ENCODE peak calls at places on chromosomes 2 and 18, in nine cellular contexts. I is GM23338; A is foreskin fibroblast; F is brain microvascular endothelial cell; S is choroid plexus epithelial cell; X is CD8-positive, alpha-beta T cell; D is MM.1S; Q is uterus; G is neural crest cell. H is an unnamed sample.

GRCh38 chr2:112588611-112589045 is 4.2 kb downstream of the CHCHD5 start:
- DNase-seq in I (no peak), G (no peak), Q (no peak), D (no peak), A (no peak), X (no peak), S (peak; percentile 60), F (no peak), H (no peak)

GRCh38 chr2:621303-622099 is 55.7 kb downstream of the TMEM18 start:
- DNase-seq in A (no peak), F (no peak), D (no peak), Q (no peak), S (no peak), X (no peak), I (no peak), G (no peak), H (no peak)

GRCh38 chr2:216115224-216115582 is 6.1 kb downstream of the XRCC5 start:
- DNase-seq in Q (no peak), X (no peak), G (peak; percentile 22), S (no peak), A (no peak), D (no peak), F (no peak), I (peak; percentile 16), H (no peak)

GRCh38 chr2:70081221-70081620 is 6.1 kb upstream of the PCBP1 start:
- DNase-seq in A (no peak), Q (no peak), I (no peak), G (no peak), X (no peak), S (no peak), D (no peak), F (no peak), H (no peak)

GRCh38 chr2:46034535-46034934 is 262.7 kb upstream of the EPAS1 start:
- DNase-seq in D (no peak), A (no peak), G (no peak), I (no peak), S (peak; percentile 31), Q (no peak), F (peak; percentile 40), X (no peak), H (no peak)

GRCh38 chr2:98586466-98587140 is 21.7 kb downstream of the COA5 start:
- DNase-seq in I (peak; percentile 24), F (no peak), Q (no peak), S (no peak), G (no peak), D (no peak), A (no peak), X (no peak), H (peak; percentile 3)

GRCh38 chr2:1974391-1974790 is 230.1 kb upstream of the PXDN start:
- DNase-seq in G (no peak), S (peak; percentile 100), A (no peak), I (no peak), X (no peak), Q (no peak), F (peak; percentile 99), D (no peak), H (no peak)

GRCh38 chr2:145710303-145710702 is 1190.4 kb upstream of the ZEB2 start:
- DNase-seq in I (no peak), A (no peak), Q (no peak), F (no peak), X (no peak), S (no peak), G (no peak), D (no peak), H (no peak)

GRCh38 chr2:112001942-112002341 is 53.1 kb upstream of the TMEM87B start:
- DNase-seq in F (no peak), X (no peak), Q (no peak), G (no peak), S (no peak), A (no peak), D (no peak), I (no peak), H (no peak)

GRCh38 chr2:180507028-180507427 is 473.4 kb upstream of the UBE2E3 start:
- DNase-seq in S (peak; percentile 36), X (no peak), D (no peak), G (no peak), A (peak; percentile 60), I (no peak), F (peak; percentile 17), Q (no peak), H (no peak)

GRCh38 chr2:212898011-212898410 is 253.4 kb downstream of the IKZF2 start:
- DNase-seq in S (no peak), D (no peak), F (no peak), Q (no peak), I (no peak), G (no peak), A (no peak), X (no peak), H (no peak)

GRCh38 chr18:36158261-36158867 is 28.7 kb downstream of the ELP2 start:
- DNase-seq in I (no peak), F (peak; percentile 69), Q (no peak), S (peak; percentile 86), X (no peak), A (peak; percentile 81), D (no peak), G (no peak), H (no peak)

GRCh38 chr2:46161329-46161728 is 135.9 kb upstream of the EPAS1 start:
- DNase-seq in D (no peak), G (no peak), Q (no peak), F (no peak), X (no peak), I (no peak), A (no peak), S (no peak), H (no peak)

DNA sequence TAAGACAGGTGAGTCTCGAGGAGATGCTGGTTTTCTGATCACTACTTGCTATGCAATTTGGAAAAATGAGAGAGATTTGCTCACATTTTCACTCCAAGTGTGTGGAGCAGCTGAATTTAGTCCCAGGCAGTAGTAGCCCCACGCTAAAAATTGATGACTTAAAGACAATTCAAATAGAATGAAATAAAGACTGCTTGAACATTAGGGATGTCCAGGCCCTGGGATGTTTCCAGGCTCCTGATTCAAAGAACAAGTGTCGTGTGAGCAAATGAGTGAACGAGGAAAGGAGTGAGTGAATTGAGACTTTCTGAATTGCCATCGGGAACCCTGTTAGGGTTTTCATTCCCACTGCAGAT is 37.3 kb upstream of the MRPL19 start:
- DNase-seq in A (no peak), Q (no peak), G (no peak), S (no peak), F (no peak), D (no peak), X (no peak), I (no peak), H (no peak)
- TF ChIP-seq CTCF in A (no peak), Q (no peak), G (peak; percentile 31), S (no peak), F (no peak), D (no peak), X (peak; percentile 11), I (no peak), H (no peak)

DNA sequence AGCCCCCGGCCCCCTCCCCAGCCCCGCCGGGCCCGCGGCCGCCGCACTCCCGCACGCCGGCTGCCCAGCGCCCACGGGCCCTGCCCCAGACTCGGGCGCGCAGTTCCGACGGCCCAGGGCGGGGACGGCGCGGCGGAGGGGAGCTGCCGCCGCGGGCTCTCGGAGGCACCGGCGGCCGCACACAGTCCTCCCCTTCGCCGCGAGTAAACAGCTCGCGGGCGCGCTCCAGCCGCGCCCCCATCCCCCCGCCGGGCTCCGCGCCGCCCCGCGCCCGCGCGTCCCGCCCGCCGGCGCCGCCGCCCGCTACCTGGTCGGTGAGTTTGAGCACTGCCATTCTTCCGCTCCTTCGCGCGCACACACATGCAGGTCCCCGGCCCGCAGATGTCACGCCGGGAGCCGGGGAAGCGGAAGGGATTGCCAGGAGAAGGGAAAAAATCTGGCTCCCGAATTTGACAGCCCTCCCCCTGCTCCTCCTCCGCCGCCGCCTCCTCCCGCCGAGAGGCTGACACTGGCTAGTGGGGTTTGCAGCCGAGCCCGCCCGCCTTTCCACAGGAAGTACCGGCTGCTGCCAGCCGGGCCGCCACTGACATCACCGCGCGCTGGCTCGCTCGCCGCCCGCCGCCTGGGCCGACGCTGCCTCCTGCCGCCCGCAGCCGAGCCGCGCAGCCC is at the start of gene ANKRD44:
- DNase-seq in Q (peak; percentile 88), G (peak; percentile 76), I (peak; percentile 83), S (peak; percentile 79), F (peak; percentile 71), X (peak; percentile 81), A (peak; percentile 94), D (peak; percentile 91), H (peak; percentile 90)
- TF ChIP-seq CTCF in Q (peak; percentile 89), G (peak; percentile 49), I (peak; percentile 46), S (peak; percentile 1), F (peak; percentile 3), X (no peak), A (no peak), D (no peak), H (peak; percentile 82)

DNA sequence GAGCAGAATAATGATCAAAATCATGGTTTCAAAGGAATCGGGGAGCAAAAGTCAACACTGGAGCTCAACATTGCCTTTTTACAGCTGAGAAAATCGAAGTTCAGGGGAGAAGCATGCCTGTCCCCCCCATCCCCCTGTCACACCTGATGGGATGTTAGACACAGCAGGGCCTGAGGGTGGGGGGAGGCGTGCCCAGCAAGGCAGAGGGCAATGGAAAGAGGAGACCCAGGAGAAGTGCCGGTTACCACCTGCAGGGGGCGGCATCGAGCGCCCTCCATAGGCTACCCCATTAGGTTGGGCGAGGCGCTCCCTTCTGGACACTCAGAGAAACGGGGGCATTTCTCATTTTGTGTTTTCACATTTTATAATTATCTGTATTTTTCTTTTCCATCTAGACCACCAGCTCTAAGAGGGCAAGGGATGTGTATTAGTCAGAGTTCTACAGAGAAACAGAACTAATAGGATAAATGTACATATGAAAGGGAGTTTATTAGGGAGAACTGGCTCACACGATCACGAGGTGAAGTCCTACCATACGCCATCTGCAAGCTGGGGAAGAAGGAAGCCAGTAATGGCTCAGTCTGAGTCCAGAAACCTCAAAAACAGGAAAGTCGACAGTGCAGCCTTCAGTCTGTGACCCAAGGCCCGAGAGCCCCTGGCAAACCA is 271.3 kb downstream of the LRATD1 start:
- DNase-seq in F (no peak), Q (no peak), X (peak; percentile 3), G (peak; percentile 25), D (peak; percentile 47), I (peak; percentile 91), S (no peak), A (no peak), H (peak; percentile 82)
- TF ChIP-seq CTCF in F (peak; percentile 46), Q (no peak), X (peak; percentile 57), G (peak; percentile 73), D (peak; percentile 84), I (peak; percentile 100), S (peak; percentile 22), A (peak; percentile 11), H (peak; percentile 91)

DNA sequence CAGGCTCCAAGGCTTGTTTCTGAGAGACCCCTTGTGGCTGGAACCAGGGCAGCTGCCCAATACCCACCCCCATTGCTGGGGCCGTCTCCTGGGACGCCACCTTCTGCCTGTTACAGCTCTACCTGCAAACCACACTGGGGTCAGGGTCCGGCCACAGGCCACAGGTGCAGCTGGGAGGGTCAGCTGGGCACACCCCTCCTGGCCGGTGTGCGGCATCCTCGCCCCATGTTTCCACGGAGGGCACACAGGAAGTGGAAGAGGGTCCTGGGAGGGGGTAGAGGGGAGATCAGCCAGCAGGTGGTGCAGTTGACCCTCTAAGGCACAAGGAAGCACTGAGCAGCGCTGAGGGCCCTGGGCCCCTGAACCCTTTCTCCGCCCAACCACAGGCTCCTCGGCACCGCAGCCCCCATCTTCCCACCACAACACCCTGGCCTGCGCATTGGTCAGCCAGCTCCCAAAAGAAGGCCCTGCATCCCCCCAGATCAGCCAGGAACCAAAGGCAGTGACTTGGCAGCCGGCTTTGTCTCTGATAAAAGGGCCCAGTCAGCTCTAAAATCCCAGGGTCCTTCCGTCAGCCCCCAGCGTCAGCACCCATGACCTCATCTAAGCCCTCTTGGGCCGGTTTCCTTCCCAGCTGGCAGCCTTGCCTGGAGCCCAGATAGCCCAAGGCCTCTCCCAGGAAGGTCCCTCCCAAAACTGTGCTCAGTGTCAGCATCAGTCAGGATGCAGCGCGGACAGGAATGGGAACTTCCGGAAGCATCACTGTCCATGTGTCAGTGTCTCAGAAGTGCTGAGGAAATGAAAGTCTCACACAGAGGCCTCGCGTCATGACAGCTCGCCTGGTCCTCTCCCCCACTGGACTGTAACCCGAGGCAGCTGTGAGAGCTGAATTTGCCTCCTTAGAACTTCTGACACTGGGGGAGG is 1.7 kb downstream of the ERFE start:
- DNase-seq in F (no peak), D (no peak), S (no peak), Q (no peak), G (peak; percentile 54), A (peak; percentile 31), I (peak; percentile 66), X (no peak), H (no peak)
- TF ChIP-seq CTCF in F (peak; percentile 39), D (no peak), S (peak; percentile 30), Q (peak; percentile 9), G (peak; percentile 48), A (no peak), I (peak; percentile 62), X (no peak), H (no peak)